ENCODE peak calls at places on chromosomes 6 and 20, in ten cellular contexts. One of them, this sample, is unnamed.

GRCh38 chr6:15335916-15336315 is 90.0 kb downstream of the JARID2 start:
- DNase-seq in cardiac muscle cell: no peak
- DNase-seq in CD8-positive, alpha-beta T cell: no peak
- DNase-seq in ascending aorta: no peak
- DNase-seq in mesendoderm: no peak
- DNase-seq in heart right ventricle: no peak
- DNase-seq in prostate gland: no peak
- DNase-seq in mesenchymal stem cell: no peak
- DNase-seq in CD8-positive, alpha-beta memory T cell: no peak
- DNase-seq in CD4-positive, CD25-positive, alpha-beta regulatory T cell: no peak
- DNase-seq in this sample: no peak

GRCh38 chr20:17696287-17696686 is 3.5 kb upstream of the BANF2 start:
- DNase-seq in mesenchymal stem cell: no peak
- DNase-seq in CD8-positive, alpha-beta T cell: no peak
- DNase-seq in cardiac muscle cell: no peak
- DNase-seq in prostate gland: no peak
- DNase-seq in CD8-positive, alpha-beta memory T cell: no peak
- DNase-seq in CD4-positive, CD25-positive, alpha-beta regulatory T cell: no peak
- DNase-seq in heart right ventricle: no peak
- DNase-seq in ascending aorta: no peak
- DNase-seq in mesendoderm: no peak
- DNase-seq in this sample: no peak

GRCh38 chr20:61433816-61434215 is 181.8 kb downstream of the CDH4 start:
- DNase-seq in mesenchymal stem cell: no peak
- DNase-seq in CD8-positive, alpha-beta memory T cell: no peak
- DNase-seq in prostate gland: no peak
- DNase-seq in CD4-positive, CD25-positive, alpha-beta regulatory T cell: no peak
- DNase-seq in mesendoderm: no peak
- DNase-seq in heart right ventricle: no peak
- DNase-seq in ascending aorta: no peak
- DNase-seq in cardiac muscle cell: no peak
- DNase-seq in CD8-positive, alpha-beta T cell: no peak
- DNase-seq in this sample: no peak

GRCh38 chr6:73395875-73396274 is 1.2 kb downstream of the DDX43 start:
- DNase-seq in CD4-positive, CD25-positive, alpha-beta regulatory T cell: no peak
- DNase-seq in prostate gland: no peak
- DNase-seq in CD8-positive, alpha-beta memory T cell: no peak
- DNase-seq in cardiac muscle cell: no peak
- DNase-seq in ascending aorta: no peak
- DNase-seq in heart right ventricle: no peak
- DNase-seq in CD8-positive, alpha-beta T cell: no peak
- DNase-seq in mesenchymal stem cell: no peak
- DNase-seq in mesendoderm: no peak
- DNase-seq in this sample: no peak

GRCh38 chr6:124434416-124434815 is 527.8 kb upstream of the RNF217 start:
- DNase-seq in prostate gland: no peak
- DNase-seq in cardiac muscle cell: no peak
- DNase-seq in CD8-positive, alpha-beta T cell: no peak
- DNase-seq in CD4-positive, CD25-positive, alpha-beta regulatory T cell: no peak
- DNase-seq in mesenchymal stem cell: no peak
- DNase-seq in CD8-positive, alpha-beta memory T cell: no peak
- DNase-seq in heart right ventricle: no peak
- DNase-seq in mesendoderm: no peak
- DNase-seq in ascending aorta: no peak
- DNase-seq in this sample: no peak

GRCh38 chr6:57432919-57433684 is 115.7 kb downstream of the PRIM2 start:
- DNase-seq in mesenchymal stem cell: peak; percentile 36
- DNase-seq in CD8-positive, alpha-beta memory T cell: no peak
- DNase-seq in ascending aorta: no peak
- DNase-seq in CD4-positive, CD25-positive, alpha-beta regulatory T cell: no peak
- DNase-seq in prostate gland: no peak
- DNase-seq in heart right ventricle: no peak
- DNase-seq in CD8-positive, alpha-beta T cell: no peak
- DNase-seq in cardiac muscle cell: peak; percentile 36
- DNase-seq in mesendoderm: no peak
- DNase-seq in this sample: no peak

GRCh38 chr6:11271637-11272036 is 39.2 kb upstream of the NEDD9 start:
- DNase-seq in heart right ventricle: no peak
- DNase-seq in CD8-positive, alpha-beta T cell: no peak
- DNase-seq in prostate gland: no peak
- DNase-seq in mesenchymal stem cell: peak; percentile 96
- DNase-seq in cardiac muscle cell: peak; percentile 32
- DNase-seq in mesendoderm: no peak
- DNase-seq in ascending aorta: no peak
- DNase-seq in CD8-positive, alpha-beta memory T cell: no peak
- DNase-seq in CD4-positive, CD25-positive, alpha-beta regulatory T cell: no peak
- DNase-seq in this sample: no peak

GRCh38 chr6:292506-293184 is 358 bp downstream of the DUSP22 start:
- DNase-seq in CD4-positive, CD25-positive, alpha-beta regulatory T cell: peak; percentile 77
- DNase-seq in cardiac muscle cell: peak; percentile 39
- DNase-seq in ascending aorta: peak; percentile 85
- DNase-seq in heart right ventricle: peak; percentile 76
- DNase-seq in CD8-positive, alpha-beta memory T cell: peak; percentile 71
- DNase-seq in prostate gland: peak; percentile 61
- DNase-seq in mesendoderm: peak; percentile 62
- DNase-seq in CD8-positive, alpha-beta T cell: no peak
- DNase-seq in mesenchymal stem cell: peak; percentile 59
- DNase-seq in this sample: peak; percentile 83

DNA sequence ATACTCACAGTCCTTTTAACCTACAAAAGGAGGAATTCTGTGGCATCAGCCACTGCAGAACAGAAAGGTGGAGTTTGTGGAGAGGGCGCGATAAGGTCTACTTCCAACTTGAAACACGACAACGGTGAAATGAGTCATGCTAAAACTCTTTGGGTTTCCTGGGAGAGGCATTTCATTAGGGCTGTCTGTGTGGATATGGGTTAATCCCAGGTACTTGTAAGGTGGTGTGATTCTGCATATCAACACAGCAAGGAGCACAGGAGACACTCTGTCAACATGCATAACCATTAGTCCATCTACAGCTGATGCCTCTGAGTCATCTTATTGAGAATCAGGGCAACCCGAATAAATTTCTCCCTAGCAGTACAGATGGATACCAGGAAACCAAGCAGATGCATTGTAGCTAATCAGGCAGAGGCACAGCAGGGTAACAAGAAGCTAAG is 315.9 kb upstream of the SOX4 start:
- DNase-seq in heart right ventricle: no peak
- DNase-seq in CD8-positive, alpha-beta T cell: no peak
- DNase-seq in mesenchymal stem cell: no peak
- DNase-seq in cardiac muscle cell: no peak
- DNase-seq in mesendoderm: peak; percentile 97
- DNase-seq in ascending aorta: no peak
- DNase-seq in CD8-positive, alpha-beta memory T cell: no peak
- DNase-seq in prostate gland: no peak
- DNase-seq in CD4-positive, CD25-positive, alpha-beta regulatory T cell: no peak
- DNase-seq in this sample: no peak
- H3K27ac ChIP-seq in heart right ventricle: no peak overlapping the region
- H3K27ac ChIP-seq in CD8-positive, alpha-beta T cell: no peak overlapping the region
- H3K27ac ChIP-seq in mesenchymal stem cell: no peak overlapping the region
- H3K27ac ChIP-seq in cardiac muscle cell: no peak overlapping the region
- H3K27ac ChIP-seq in mesendoderm: peak overlapping the region; percentile 5
- H3K27ac ChIP-seq in ascending aorta: no peak overlapping the region
- H3K27ac ChIP-seq in CD8-positive, alpha-beta memory T cell: no peak overlapping the region
- H3K27ac ChIP-seq in prostate gland: no peak overlapping the region
- H3K27ac ChIP-seq in CD4-positive, CD25-positive, alpha-beta regulatory T cell: no peak overlapping the region
- H3K27ac ChIP-seq in this sample: no peak overlapping the region

DNA sequence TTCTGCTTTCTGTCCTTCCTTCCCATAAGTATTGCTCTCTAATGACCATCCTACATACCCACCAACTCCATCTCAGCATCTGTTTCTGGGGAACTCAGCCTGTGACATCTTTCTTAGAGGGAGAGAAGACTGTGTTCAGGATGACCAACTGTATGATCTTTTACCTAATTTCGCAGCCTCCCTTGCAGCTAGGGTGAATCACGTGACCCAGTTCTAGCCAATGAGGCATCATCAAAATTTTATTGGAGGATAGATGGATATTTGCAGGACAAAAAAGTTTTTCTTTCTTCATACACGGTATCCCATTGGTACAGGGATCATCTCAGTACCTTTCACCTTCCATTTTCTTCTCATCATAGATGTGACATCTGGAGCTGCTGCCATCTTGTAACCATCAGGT is 14.4 kb upstream of the MC3R start:
- DNase-seq in heart right ventricle: no peak
- DNase-seq in CD8-positive, alpha-beta T cell: no peak
- DNase-seq in cardiac muscle cell: no peak
- DNase-seq in mesenchymal stem cell: no peak
- DNase-seq in CD4-positive, CD25-positive, alpha-beta regulatory T cell: no peak
- DNase-seq in ascending aorta: no peak
- DNase-seq in prostate gland: no peak
- DNase-seq in CD8-positive, alpha-beta memory T cell: no peak
- DNase-seq in mesendoderm: no peak
- DNase-seq in this sample: no peak
- H3K4me3 ChIP-seq in heart right ventricle: no peak overlapping the region
- H3K4me3 ChIP-seq in CD8-positive, alpha-beta T cell: no peak overlapping the region
- H3K4me3 ChIP-seq in cardiac muscle cell: no peak overlapping the region
- H3K4me3 ChIP-seq in mesenchymal stem cell: no peak overlapping the region
- H3K4me3 ChIP-seq in CD4-positive, CD25-positive, alpha-beta regulatory T cell: no peak overlapping the region
- H3K4me3 ChIP-seq in ascending aorta: no peak overlapping the region
- H3K4me3 ChIP-seq in prostate gland: no peak overlapping the region
- H3K4me3 ChIP-seq in CD8-positive, alpha-beta memory T cell: no peak overlapping the region
- H3K4me3 ChIP-seq in mesendoderm: no peak overlapping the region
- H3K4me3 ChIP-seq in this sample: no peak overlapping the region

GRCh38 chr6:33343953-33344611 is 26.5 kb upstream of the ZBTB22 start:
- DNase-seq in ascending aorta: no peak
- DNase-seq in CD8-positive, alpha-beta T cell: peak; percentile 71
- DNase-seq in mesendoderm: no peak
- DNase-seq in CD8-positive, alpha-beta memory T cell: peak; percentile 63
- DNase-seq in heart right ventricle: no peak
- DNase-seq in prostate gland: no peak
- DNase-seq in CD4-positive, CD25-positive, alpha-beta regulatory T cell: peak; percentile 72
- DNase-seq in mesenchymal stem cell: no peak
- DNase-seq in cardiac muscle cell: no peak
- DNase-seq in this sample: no peak
- H3K27ac ChIP-seq in ascending aorta: no peak overlapping the region
- H3K27ac ChIP-seq in CD8-positive, alpha-beta T cell: peak overlapping the region; percentile 75
- H3K27ac ChIP-seq in mesendoderm: no peak overlapping the region
- H3K27ac ChIP-seq in CD8-positive, alpha-beta memory T cell: peak overlapping the region; percentile 77
- H3K27ac ChIP-seq in heart right ventricle: no peak overlapping the region
- H3K27ac ChIP-seq in prostate gland: no peak overlapping the region
- H3K27ac ChIP-seq in CD4-positive, CD25-positive, alpha-beta regulatory T cell: peak overlapping the region; percentile 89
- H3K27ac ChIP-seq in mesenchymal stem cell: no peak overlapping the region
- H3K27ac ChIP-seq in cardiac muscle cell: no peak overlapping the region
- H3K27ac ChIP-seq in this sample: no peak overlapping the region

DNA sequence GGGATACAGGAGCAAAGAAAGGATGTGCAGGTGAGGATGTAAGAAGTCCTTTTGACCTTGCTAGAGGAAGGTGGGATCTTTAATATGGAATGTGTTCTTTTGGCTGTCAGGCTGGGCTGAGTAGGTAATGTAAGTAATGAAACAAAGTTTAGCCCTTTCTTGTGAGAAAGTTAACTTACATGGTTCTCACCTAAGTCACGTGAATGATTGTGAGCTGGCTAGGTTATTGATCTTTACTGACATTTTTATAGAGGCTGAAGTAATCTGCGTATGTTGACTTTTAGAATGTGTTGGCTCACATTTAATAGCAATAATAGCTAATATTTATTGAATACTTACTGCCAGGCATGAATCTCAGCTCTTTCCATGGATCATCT is 2.6 kb downstream of the TOP1 start:
- DNase-seq in prostate gland: no peak
- DNase-seq in cardiac muscle cell: no peak
- DNase-seq in mesendoderm: no peak
- DNase-seq in CD8-positive, alpha-beta memory T cell: no peak
- DNase-seq in CD4-positive, CD25-positive, alpha-beta regulatory T cell: no peak
- DNase-seq in mesenchymal stem cell: no peak
- DNase-seq in CD8-positive, alpha-beta T cell: no peak
- DNase-seq in heart right ventricle: no peak
- DNase-seq in ascending aorta: no peak
- DNase-seq in this sample: no peak
- H3K4me3 ChIP-seq in prostate gland: no peak overlapping the region
- H3K4me3 ChIP-seq in cardiac muscle cell: peak overlapping the region; percentile 91
- H3K4me3 ChIP-seq in mesendoderm: no peak overlapping the region
- H3K4me3 ChIP-seq in CD8-positive, alpha-beta memory T cell: peak overlapping the region; percentile 76
- H3K4me3 ChIP-seq in CD4-positive, CD25-positive, alpha-beta regulatory T cell: peak overlapping the region; percentile 94
- H3K4me3 ChIP-seq in mesenchymal stem cell: no peak overlapping the region
- H3K4me3 ChIP-seq in CD8-positive, alpha-beta T cell: peak overlapping the region; percentile 20
- H3K4me3 ChIP-seq in heart right ventricle: peak overlapping the region; percentile 81
- H3K4me3 ChIP-seq in ascending aorta: peak overlapping the region; percentile 99
- H3K4me3 ChIP-seq in this sample: peak overlapping the region; percentile 89

DNA sequence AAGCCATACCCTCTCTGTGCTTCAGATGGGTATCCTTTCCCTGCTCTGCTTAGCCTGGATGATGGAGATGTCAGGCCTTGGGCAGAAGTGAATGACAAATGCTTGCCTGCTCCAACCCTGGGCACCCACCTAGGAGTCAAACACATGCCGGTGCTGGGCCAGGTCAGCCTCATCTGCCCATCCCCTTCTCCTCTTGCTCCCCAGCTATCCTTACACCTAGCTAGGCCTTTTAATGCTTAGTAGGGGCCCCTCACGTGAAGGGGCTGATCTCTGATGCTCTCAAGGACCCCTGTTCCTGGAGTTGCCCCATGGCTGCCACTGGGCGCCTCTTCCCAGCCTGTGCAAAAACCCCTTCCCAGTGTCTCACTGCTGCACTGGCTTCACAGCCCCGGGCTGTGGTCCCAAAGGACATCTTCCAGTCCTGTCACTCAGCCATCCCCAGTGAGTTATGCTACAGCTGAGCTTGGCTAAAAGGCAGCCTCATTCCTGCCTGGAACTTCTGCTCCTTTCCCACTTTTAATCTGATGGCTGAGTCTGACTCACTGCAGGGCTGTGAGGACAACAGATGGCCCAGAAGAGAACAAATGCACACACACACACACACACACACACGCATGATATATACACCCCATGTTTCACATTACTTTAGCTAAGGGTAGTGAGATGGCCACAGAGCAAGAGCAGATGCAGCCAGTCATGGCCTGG is 12.8 kb upstream of the SDCBP2 start:
- DNase-seq in CD4-positive, CD25-positive, alpha-beta regulatory T cell: no peak
- DNase-seq in cardiac muscle cell: peak; percentile 80
- DNase-seq in CD8-positive, alpha-beta memory T cell: no peak
- DNase-seq in prostate gland: no peak
- DNase-seq in mesendoderm: no peak
- DNase-seq in ascending aorta: no peak
- DNase-seq in mesenchymal stem cell: peak; percentile 95
- DNase-seq in CD8-positive, alpha-beta T cell: peak; percentile 34
- DNase-seq in heart right ventricle: no peak
- DNase-seq in this sample: no peak
- H3K27ac ChIP-seq in CD4-positive, CD25-positive, alpha-beta regulatory T cell: no peak overlapping the region
- H3K27ac ChIP-seq in cardiac muscle cell: no peak overlapping the region
- H3K27ac ChIP-seq in CD8-positive, alpha-beta memory T cell: no peak overlapping the region
- H3K27ac ChIP-seq in prostate gland: no peak overlapping the region
- H3K27ac ChIP-seq in mesendoderm: no peak overlapping the region
- H3K27ac ChIP-seq in ascending aorta: no peak overlapping the region
- H3K27ac ChIP-seq in mesenchymal stem cell: no peak overlapping the region
- H3K27ac ChIP-seq in CD8-positive, alpha-beta T cell: no peak overlapping the region
- H3K27ac ChIP-seq in heart right ventricle: no peak overlapping the region
- H3K27ac ChIP-seq in this sample: no peak overlapping the region

This sample was measured in coronary artery.